ENCODE peak calls at places on chromosomes 6 and 20, in eight cellular contexts. One of them, this sample, is unnamed.

GRCh38 chr20:43530321-43531090 is 23.0 kb downstream of the L3MBTL1 start:
- DNase-seq in ecto neural progenitor cell: no peak
- DNase-seq in GM10248: no peak
- DNase-seq in activated T-cell treated with anti-CD3 and anti-CD28 coated beads, Interleukin-2, amount 50 U/mL, for 4 hours: no peak
- DNase-seq in adipocyte: no peak
- DNase-seq in activated gamma-delta T cell treated with anti-CD3 and anti-CD28 coated beads, Interleukin-2, amount 50 U/mL, for 16 hours: no peak
- DNase-seq in ureter: no peak
- DNase-seq in GM20000: no peak
- DNase-seq in this sample: no peak

GRCh38 chr6:108768792-108769524 is 79.3 kb upstream of the ARMC2 start:
- DNase-seq in ecto neural progenitor cell: no peak
- DNase-seq in GM10248: no peak
- DNase-seq in activated T-cell treated with anti-CD3 and anti-CD28 coated beads, Interleukin-2, amount 50 U/mL, for 4 hours: no peak
- DNase-seq in adipocyte: no peak
- DNase-seq in activated gamma-delta T cell treated with anti-CD3 and anti-CD28 coated beads, Interleukin-2, amount 50 U/mL, for 16 hours: no peak
- DNase-seq in ureter: peak
- DNase-seq in GM20000: no peak
- DNase-seq in this sample: no peak

GRCh38 chr6:89110288-89110687 is 7.6 kb downstream of the SRSF12 start:
- DNase-seq in ecto neural progenitor cell: no peak
- DNase-seq in GM10248: no peak
- DNase-seq in activated T-cell treated with anti-CD3 and anti-CD28 coated beads, Interleukin-2, amount 50 U/mL, for 4 hours: no peak
- DNase-seq in adipocyte: no peak
- DNase-seq in activated gamma-delta T cell treated with anti-CD3 and anti-CD28 coated beads, Interleukin-2, amount 50 U/mL, for 16 hours: no peak
- DNase-seq in ureter: no peak
- DNase-seq in GM20000: no peak
- DNase-seq in this sample: no peak

GRCh38 chr20:10487354-10488115 is 52.4 kb downstream of the SLX4IP start:
- DNase-seq in ecto neural progenitor cell: no peak
- DNase-seq in GM10248: no peak
- DNase-seq in activated T-cell treated with anti-CD3 and anti-CD28 coated beads, Interleukin-2, amount 50 U/mL, for 4 hours: no peak
- DNase-seq in adipocyte: peak
- DNase-seq in activated gamma-delta T cell treated with anti-CD3 and anti-CD28 coated beads, Interleukin-2, amount 50 U/mL, for 16 hours: no peak
- DNase-seq in ureter: no peak
- DNase-seq in GM20000: no peak
- DNase-seq in this sample: no peak

GRCh38 chr6:53984163-53984562 is 127.1 kb upstream of the MLIP start:
- DNase-seq in ecto neural progenitor cell: no peak
- DNase-seq in GM10248: no peak
- DNase-seq in activated T-cell treated with anti-CD3 and anti-CD28 coated beads, Interleukin-2, amount 50 U/mL, for 4 hours: no peak
- DNase-seq in adipocyte: peak
- DNase-seq in activated gamma-delta T cell treated with anti-CD3 and anti-CD28 coated beads, Interleukin-2, amount 50 U/mL, for 16 hours: no peak
- DNase-seq in ureter: no peak
- DNase-seq in GM20000: no peak
- DNase-seq in this sample: no peak

GRCh38 chr20:48455606-48456360 is 372.0 kb downstream of the PREX1 start:
- DNase-seq in ecto neural progenitor cell: peak
- DNase-seq in GM10248: no peak
- DNase-seq in activated T-cell treated with anti-CD3 and anti-CD28 coated beads, Interleukin-2, amount 50 U/mL, for 4 hours: no peak
- DNase-seq in adipocyte: no peak
- DNase-seq in activated gamma-delta T cell treated with anti-CD3 and anti-CD28 coated beads, Interleukin-2, amount 50 U/mL, for 16 hours: no peak
- DNase-seq in ureter: no peak
- DNase-seq in GM20000: no peak
- DNase-seq in this sample: no peak

GRCh38 chr20:41200446-41201202 is 63.3 kb downstream of the PLCG1 start:
- DNase-seq in ecto neural progenitor cell: no peak
- DNase-seq in GM10248: no peak
- DNase-seq in activated T-cell treated with anti-CD3 and anti-CD28 coated beads, Interleukin-2, amount 50 U/mL, for 4 hours: no peak
- DNase-seq in adipocyte: no peak
- DNase-seq in activated gamma-delta T cell treated with anti-CD3 and anti-CD28 coated beads, Interleukin-2, amount 50 U/mL, for 16 hours: no peak
- DNase-seq in ureter: no peak
- DNase-seq in GM20000: no peak
- DNase-seq in this sample: no peak

GRCh38 chr6:17493286-17493685 is 99.9 kb downstream of the CAP2 start:
- DNase-seq in ecto neural progenitor cell: no peak
- DNase-seq in GM10248: no peak
- DNase-seq in activated T-cell treated with anti-CD3 and anti-CD28 coated beads, Interleukin-2, amount 50 U/mL, for 4 hours: no peak
- DNase-seq in adipocyte: peak
- DNase-seq in activated gamma-delta T cell treated with anti-CD3 and anti-CD28 coated beads, Interleukin-2, amount 50 U/mL, for 16 hours: no peak
- DNase-seq in ureter: no peak
- DNase-seq in GM20000: no peak
- DNase-seq in this sample: no peak

GRCh38 chr6:26659042-26659359 is 545 bp downstream of the ZNF322 start:
- DNase-seq in ecto neural progenitor cell: no peak
- DNase-seq in GM10248: peak
- DNase-seq in activated T-cell treated with anti-CD3 and anti-CD28 coated beads, Interleukin-2, amount 50 U/mL, for 4 hours: no peak
- DNase-seq in adipocyte: no peak
- DNase-seq in activated gamma-delta T cell treated with anti-CD3 and anti-CD28 coated beads, Interleukin-2, amount 50 U/mL, for 16 hours: no peak
- DNase-seq in ureter: no peak
- DNase-seq in GM20000: no peak
- DNase-seq in this sample: no peak

GRCh38 chr6:147067184-147067583 is 137.0 kb upstream of the STXBP5 start:
- DNase-seq in ecto neural progenitor cell: no peak
- DNase-seq in GM10248: no peak
- DNase-seq in activated T-cell treated with anti-CD3 and anti-CD28 coated beads, Interleukin-2, amount 50 U/mL, for 4 hours: no peak
- DNase-seq in adipocyte: no peak
- DNase-seq in activated gamma-delta T cell treated with anti-CD3 and anti-CD28 coated beads, Interleukin-2, amount 50 U/mL, for 16 hours: no peak
- DNase-seq in ureter: no peak
- DNase-seq in GM20000: no peak
- DNase-seq in this sample: no peak

GRCh38 chr20:19730716-19731115 is 27.3 kb upstream of the RIN2 start:
- DNase-seq in ecto neural progenitor cell: peak
- DNase-seq in GM10248: no peak
- DNase-seq in activated T-cell treated with anti-CD3 and anti-CD28 coated beads, Interleukin-2, amount 50 U/mL, for 4 hours: no peak
- DNase-seq in adipocyte: no peak
- DNase-seq in activated gamma-delta T cell treated with anti-CD3 and anti-CD28 coated beads, Interleukin-2, amount 50 U/mL, for 16 hours: no peak
- DNase-seq in ureter: no peak
- DNase-seq in GM20000: no peak
- DNase-seq in this sample: no peak

GRCh38 chr6:43250992-43251373 is 7.7 kb downstream of the TTBK1 start:
- DNase-seq in ecto neural progenitor cell: no peak
- DNase-seq in GM10248: no peak
- DNase-seq in activated T-cell treated with anti-CD3 and anti-CD28 coated beads, Interleukin-2, amount 50 U/mL, for 4 hours: no peak
- DNase-seq in adipocyte: no peak
- DNase-seq in activated gamma-delta T cell treated with anti-CD3 and anti-CD28 coated beads, Interleukin-2, amount 50 U/mL, for 16 hours: no peak
- DNase-seq in ureter: no peak
- DNase-seq in GM20000: no peak
- DNase-seq in this sample: no peak